ENCODE peak calls at places on chromosome 5, in four cellular contexts. K is HepG2, C is K562, Y is H1. H is an unnamed sample.
A peak's percentile ranks its signal among the peaks of the same experiment; 100 is the strongest.

GRCh38 chr5:173817561-173817960 is 70.6 kb upstream of the CPEB4 start:
- DNase-seq in C (no peak), K (no peak), Y (no peak), H (no peak)

GRCh38 chr5:144896473-144896872 is 725.8 kb downstream of the KCTD16 start:
- DNase-seq in Y (no peak), K (no peak), C (no peak), H (no peak)

GRCh38 chr5:132086277-132086794 is 12.7 kb downstream of the CSF2 start:
- DNase-seq in C (peak; percentile 49), Y (no peak), K (no peak), H (peak; percentile 30)

GRCh38 chr5:138129347-138129746 is 9.9 kb downstream of the NME5 start:
- DNase-seq in C (no peak), K (no peak), Y (no peak), H (no peak)

GRCh38 chr5:135031146-135031812 is 2.7 kb downstream of the PITX1 start:
- DNase-seq in Y (peak; percentile 86), K (no peak), C (no peak), H (no peak)

GRCh38 chr5:91110709-91111108 is 272.4 kb downstream of the ARRDC3 start:
- DNase-seq in C (no peak), K (no peak), Y (no peak), H (no peak)

GRCh38 chr5:4571248-4571950 is 568.7 kb upstream of the ADAMTS16 start:
- DNase-seq in Y (no peak), C (no peak), K (no peak), H (no peak)

GRCh38 chr5:135156715-135157404 is 122.8 kb upstream of the PITX1 start:
- DNase-seq in C (no peak), Y (no peak), K (peak; percentile 98), H (no peak)

GRCh38 chr5:81922790-81923398 is 48.9 kb upstream of the ATG10 start:
- DNase-seq in K (no peak), Y (no peak), C (no peak), H (no peak)

GRCh38 chr5:139698461-139699146 is 50.5 kb downstream of the CXXC5 start:
- DNase-seq in Y (peak; percentile 95), C (peak; percentile 28), K (no peak), H (no peak)

GRCh38 chr5:176547811-176548210 is 1.3 kb upstream of the CDHR2 start:
- DNase-seq in C (no peak), K (peak; percentile 78), Y (no peak), H (peak; percentile 79)

GRCh38 chr5:151580239-151580638 is 10.9 kb downstream of the FAT2 start:
- DNase-seq in C (no peak), K (no peak), Y (no peak), H (no peak)

GRCh38 chr5:96703384-96703910 is 41.3 kb downstream of the CAST start:
- DNase-seq in Y (no peak), C (no peak), K (peak; percentile 46), H (no peak)

GRCh38 chr5:107930891-107931290 is 260.2 kb upstream of the EFNA5 start:
- DNase-seq in C (no peak), K (no peak), Y (no peak), H (no peak)

GRCh38 chr5:74631088-74631960 is 9.2 kb downstream of the ENC1 start:
- DNase-seq in C (no peak), Y (no peak), K (no peak), H (peak; percentile 57)
- TF ChIP-seq RNF2 in C (no peak), Y (no peak), K (no peak), H (no peak)

GRCh38 chr5:161763571-161763970 is 78.0 kb downstream of the GABRA6 start:
- DNase-seq in C (no peak), K (no peak), Y (no peak), H (no peak)

DNA sequence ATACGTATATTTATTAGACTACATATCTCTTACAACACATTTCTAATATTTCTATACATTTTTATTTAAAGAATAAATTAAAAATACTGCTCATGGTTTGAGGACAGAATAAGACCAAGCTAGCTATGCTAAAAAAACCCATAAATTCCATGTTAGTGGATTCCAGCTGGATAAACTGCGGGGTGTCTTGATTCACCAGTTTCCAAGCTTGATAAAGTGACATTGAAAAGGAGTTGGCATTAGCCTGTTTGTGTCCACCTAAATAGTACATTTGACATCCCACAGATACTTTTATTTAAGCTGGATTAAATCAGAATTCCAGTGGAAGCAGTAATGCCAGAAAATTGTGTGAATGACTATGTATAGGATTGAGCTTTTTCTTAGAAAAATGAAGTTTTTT is 80.1 kb downstream of the GABRA6 start:
- DNase-seq in Y (no peak), C (no peak), K (no peak), H (no peak)
- TF ChIP-seq EP300 in Y (no peak), C (no peak), K (no peak), H (no peak)

GRCh38 chr5:73774924-73775323 is 148.9 kb downstream of the ARHGEF28 start:
- DNase-seq in C (no peak), Y (no peak), K (no peak), H (no peak)

GRCh38 chr5:73780297-73781080 is 154.5 kb downstream of the ARHGEF28 start:
- DNase-seq in Y (no peak), C (no peak), K (no peak), H (no peak)

GRCh38 chr5:73777192-73777591 is 151.2 kb downstream of the ARHGEF28 start:
- DNase-seq in K (no peak), Y (no peak), C (no peak), H (no peak)

GRCh38 chr5:73770601-73771025 is 144.6 kb downstream of the ARHGEF28 start:
- DNase-seq in K (peak; percentile 77), Y (no peak), C (no peak), H (no peak)

GRCh38 chr5:73776405-73776804 is 150.4 kb downstream of the ARHGEF28 start:
- DNase-seq in K (no peak), C (no peak), Y (no peak), H (no peak)
- TF ChIP-seq RNF2 in K (no peak), C (no peak), Y (no peak), H (no peak)

DNA sequence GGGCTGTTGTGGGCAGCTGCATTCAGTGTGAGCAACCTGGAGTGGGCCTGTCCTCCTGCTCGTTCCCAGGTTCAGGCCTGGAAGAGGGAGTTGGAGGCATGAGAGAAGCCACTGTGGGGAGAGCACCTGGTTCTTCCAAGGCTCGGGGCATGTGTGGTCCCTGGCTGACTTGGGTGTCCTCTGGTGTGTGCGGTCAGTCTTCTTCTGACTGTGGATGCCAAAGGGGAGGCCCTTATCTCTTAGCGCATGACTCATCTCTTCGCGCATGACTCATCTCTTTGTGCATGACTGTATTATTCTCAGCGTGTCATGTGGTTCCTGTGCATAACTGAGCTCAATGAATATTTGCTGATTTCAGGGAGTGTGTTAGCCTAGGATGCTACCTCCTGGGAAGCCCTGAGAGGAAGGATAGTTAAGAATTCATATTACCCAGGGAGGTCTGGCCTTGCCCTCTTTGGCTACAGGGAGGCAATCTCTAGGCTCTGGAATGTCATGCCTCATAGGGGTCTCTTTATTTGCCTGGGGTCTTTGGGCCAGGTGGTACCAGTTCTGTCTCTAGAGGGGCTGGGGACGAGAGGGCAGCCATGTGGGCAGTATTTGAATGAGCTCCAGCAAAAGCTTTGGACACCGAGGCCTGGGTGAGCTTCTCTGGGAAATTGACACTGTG is 188.7 kb downstream of the HSPA4 start:
- DNase-seq in C (peak; percentile 93), K (peak; percentile 90), Y (no peak), H (peak; percentile 95)
- TF ChIP-seq EP300 in C (peak; percentile 91), K (no peak), Y (no peak), H (peak; percentile 52)

GRCh38 chr5:52859619-52860018 is 71.9 kb downstream of the ITGA1 start:
- DNase-seq in K (no peak), Y (no peak), C (no peak), H (no peak)
- TF ChIP-seq RNF2 in K (no peak), Y (no peak), C (no peak), H (no peak)

DNA sequence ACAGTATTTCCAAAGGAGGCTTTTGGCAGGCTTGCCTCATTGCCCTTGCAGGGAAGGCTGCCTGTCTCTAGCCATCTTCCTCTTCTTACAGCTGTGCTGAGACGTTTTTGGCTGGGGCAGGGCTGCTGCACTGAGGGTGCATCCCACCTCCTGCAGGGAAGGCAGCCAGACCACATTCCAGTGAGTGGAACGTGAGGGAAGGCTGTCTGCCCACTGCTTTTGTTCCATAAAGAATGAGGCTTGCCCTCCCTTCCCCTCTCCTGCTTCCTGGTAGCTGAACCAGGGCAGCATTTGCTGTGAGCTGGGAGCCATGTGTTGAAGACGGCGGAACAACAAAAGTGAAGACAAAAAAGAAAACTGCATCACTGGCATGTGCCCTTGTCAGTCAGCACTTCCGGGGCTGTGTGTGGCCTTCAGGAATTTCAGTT is 16.8 kb downstream of the MGAT1 start:
- DNase-seq in C (no peak), Y (peak; percentile 85), K (no peak), H (no peak)
- TF ChIP-seq EP300 in C (no peak), Y (no peak), K (no peak), H (no peak)

DNA sequence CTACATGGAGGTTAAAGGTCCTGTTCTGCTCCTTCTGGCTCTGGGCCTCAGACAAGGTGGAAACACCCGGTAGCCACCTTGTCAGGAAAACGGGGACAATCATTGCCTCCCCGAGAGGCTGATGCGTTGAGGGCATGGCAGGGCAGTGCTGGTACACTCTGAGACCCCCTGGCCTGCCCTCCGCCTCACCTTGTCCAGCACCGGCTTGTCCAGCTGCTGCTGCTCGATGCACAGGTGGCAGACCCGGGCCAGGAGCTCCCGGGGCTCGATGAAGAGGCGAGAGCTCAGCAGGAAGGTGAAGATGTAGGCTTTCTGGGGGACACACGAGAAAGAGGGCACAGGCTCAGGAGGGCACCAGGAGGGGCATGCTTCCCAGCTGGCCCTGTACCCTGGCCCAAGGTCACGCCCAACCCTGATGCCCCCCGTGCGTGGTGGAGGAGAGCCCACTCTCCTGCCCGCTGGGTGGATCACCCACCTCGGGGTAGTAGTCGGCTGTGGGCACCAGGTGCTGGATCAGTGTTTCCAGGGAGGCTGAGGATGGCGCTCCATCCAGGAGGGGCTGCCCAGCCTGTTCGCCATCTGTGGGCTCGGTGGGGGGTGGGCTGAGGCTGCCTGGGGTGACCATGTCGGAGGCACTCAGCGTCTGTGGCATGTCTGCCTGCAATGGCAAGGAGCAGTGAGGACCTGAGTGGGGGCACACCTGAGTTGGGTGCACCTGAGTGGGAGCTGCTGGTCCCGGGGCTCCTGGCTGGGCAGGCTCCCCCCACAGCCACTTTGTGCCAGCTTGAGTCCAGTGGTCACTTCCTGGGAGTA is 66.0 kb upstream of the RNF130 start:
- DNase-seq in Y (peak; percentile 43), K (no peak), C (no peak), H (no peak)
- TF ChIP-seq RNF2 in Y (no peak), K (no peak), C (no peak), H (no peak)

DNA sequence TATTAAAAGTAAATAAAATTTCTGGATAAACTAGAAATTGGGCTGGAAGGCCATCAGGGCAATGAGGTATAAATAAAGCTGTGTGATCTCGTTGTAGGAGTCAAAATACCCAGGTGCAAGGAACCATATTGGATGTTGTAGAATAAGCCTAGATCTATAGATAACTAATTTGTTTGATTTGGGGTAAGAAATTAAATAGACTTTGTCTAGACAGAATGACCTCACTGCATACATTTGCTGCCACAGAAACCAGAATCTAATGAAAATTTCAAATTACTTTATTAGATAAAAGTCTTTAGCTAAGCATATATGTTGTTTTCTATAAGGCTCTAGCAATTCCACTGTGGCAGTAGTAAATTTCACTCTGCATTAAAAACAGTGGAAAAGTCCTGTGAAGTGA is 225.2 kb upstream of the ITGA1 start:
- DNase-seq in C (no peak), K (no peak), Y (no peak), H (no peak)
- TF ChIP-seq EP300 in C (no peak), K (no peak), Y (no peak), H (no peak)

H was measured in A549.